ENCODE peak calls at places on chromosomes 11 and 22, in eight cellular contexts. L is transverse colon, R is HepG2, Y is SK-N-SH, P is H1, I is sigmoid colon, C is stomach, J is K562. Q is an unnamed sample.

GRCh38 chr22:48376428-48376827 is 1451.2 kb downstream of the BRD1 start:
- DNase-seq in L (no peak), R (no peak), Y (no peak), P (peak), I (no peak), C (no peak), J (no peak), Q (no peak)

GRCh38 chr11:11140510-11140909 is 212.5 kb downstream of the CSNK2A3 start:
- DNase-seq in L (no peak), R (no peak), Y (no peak), P (no peak), I (no peak), C (no peak), J (no peak), Q (no peak)

GRCh38 chr11:6443269-6444003 is 2.6 kb upstream of the HPX start:
- DNase-seq in L (peak), R (peak), Y (peak), P (peak), I (peak), C (peak), J (peak), Q (no peak)

GRCh38 chr11:74701351-74701750 is 29.9 kb downstream of the CHRDL2 start:
- DNase-seq in L (no peak), R (peak), Y (no peak), P (peak), I (no peak), C (no peak), J (peak), Q (no peak)

GRCh38 chr11:127966821-127967220 is 620.5 kb downstream of the ETS1 start:
- DNase-seq in L (no peak), R (no peak), Y (no peak), P (no peak), I (no peak), C (no peak), J (no peak), Q (no peak)

GRCh38 chr11:113464416-113464815 is 10.8 kb downstream of the DRD2 start:
- DNase-seq in L (no peak), R (no peak), Y (no peak), P (no peak), I (no peak), C (no peak), J (no peak), Q (no peak)

GRCh38 chr11:58900479-58901420 is 38.5 kb upstream of the GLYATL1 start:
- DNase-seq in L (peak), R (peak), Y (peak), P (peak), I (no peak), C (peak), J (peak), Q (no peak)

GRCh38 chr22:18110944-18111758 is 542 bp downstream of the TUBA8 start:
- DNase-seq in L (no peak), R (no peak), Y (no peak), P (peak), I (no peak), C (no peak), J (no peak), Q (no peak)

DNA sequence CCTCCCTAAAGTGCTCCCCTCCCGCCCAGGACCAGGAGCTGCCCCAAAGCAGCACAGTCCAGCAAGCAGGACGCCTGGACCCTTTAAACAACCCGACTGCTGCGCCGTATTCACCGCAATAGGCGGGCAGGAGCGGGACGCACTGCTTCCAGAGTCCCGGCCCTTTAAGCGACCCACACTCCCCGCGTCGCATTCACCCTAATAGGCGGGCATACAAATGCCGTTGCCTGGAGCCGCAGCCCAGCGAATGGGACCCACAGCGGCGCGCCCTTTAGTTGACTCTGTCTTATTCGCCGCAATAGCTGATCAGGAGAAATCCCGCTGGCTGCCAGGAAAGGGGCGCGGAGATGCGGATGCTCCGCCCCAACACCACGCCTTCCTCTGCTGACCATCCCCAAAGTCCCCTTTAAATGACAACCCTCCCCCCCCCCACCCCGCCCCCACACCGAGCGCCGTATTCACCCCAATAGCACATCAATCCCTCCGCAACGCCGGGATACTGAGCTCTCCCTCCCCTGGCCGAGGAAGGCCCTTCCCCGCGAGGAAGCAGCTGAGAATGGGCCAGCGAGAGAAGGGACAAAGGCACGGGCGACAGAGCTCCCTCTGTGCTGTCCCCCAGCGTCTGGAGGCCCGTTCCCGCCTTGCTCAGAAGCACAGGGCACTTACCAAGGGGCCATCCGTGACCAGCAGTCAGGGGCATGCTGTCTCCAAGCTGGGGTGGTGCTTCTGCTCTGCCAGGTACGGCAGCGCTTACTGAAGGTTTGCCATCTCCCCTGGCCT is 4.7 kb downstream of the OSBPL5 start:
- DNase-seq in L (peak), R (no peak), Y (peak), P (peak), I (peak), C (peak), J (no peak), Q (peak)
- TF ChIP-seq EP300 in L (no peak), R (no peak), Y (no peak), P (no peak), I (no peak), C (no peak), J (no peak), Q (no peak)

GRCh38 chr22:42544686-42545085 is 9.1 kb upstream of the SERHL2 start:
- DNase-seq in L (no peak), R (peak), Y (no peak), P (no peak), I (no peak), C (no peak), J (no peak), Q (no peak)
- TF ChIP-seq POLR2AphosphoS5 in L (no peak), R (no peak), Y (no peak), P (no peak), I (no peak), C (no peak), J (no peak), Q (no peak)

DNA sequence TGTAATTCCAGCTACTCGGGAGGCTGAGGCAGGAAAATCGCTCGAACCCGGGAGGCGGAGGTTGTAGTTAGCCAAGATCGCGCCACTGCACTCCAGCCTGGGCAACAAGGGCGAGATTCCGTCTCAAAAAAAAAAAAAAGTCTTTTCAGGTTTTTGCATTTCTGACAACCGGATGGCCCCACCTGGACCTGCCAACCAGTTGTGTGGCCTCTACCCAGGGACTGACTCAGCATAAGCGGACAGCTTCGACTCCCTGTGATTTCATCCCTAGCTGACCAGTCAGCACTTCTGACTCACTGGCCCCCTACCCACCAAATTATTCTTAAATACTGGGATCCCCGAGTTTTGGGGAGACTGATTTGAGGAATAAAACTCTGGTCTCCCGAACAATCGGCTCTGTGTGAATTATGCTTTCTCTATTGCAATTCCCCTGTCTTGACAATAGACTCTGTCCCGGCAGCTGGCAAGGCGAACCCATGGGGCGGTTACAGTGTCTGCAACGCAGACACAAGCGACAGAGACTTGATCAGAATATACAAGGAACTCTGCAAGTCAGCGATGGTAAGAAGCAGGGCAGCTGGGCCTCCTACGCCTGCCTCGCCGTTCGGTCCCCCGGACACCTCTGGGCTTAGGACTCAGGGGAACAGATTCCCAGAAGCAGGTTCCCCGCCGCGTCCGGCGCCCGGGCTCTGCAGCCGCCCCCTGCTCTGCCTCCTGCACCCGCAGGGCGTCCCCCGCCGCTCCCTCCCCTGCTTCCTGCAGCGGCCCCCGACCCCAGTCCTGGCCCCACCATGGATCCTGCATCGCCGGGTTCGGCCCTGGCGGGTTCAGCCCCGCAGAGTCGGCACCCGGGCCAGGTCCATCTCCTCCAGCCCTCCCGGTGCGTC is 732 bp upstream of the TALDO1 start:
- DNase-seq in L (no peak), R (no peak), Y (no peak), P (no peak), I (peak), C (no peak), J (no peak), Q (no peak)
- TF ChIP-seq EP300 in L (no peak), R (no peak), Y (no peak), P (no peak), I (no peak), C (no peak), J (no peak), Q (no peak)

GRCh38 chr22:31229402-31230140 is 17.5 kb downstream of the LIMK2 start:
- DNase-seq in L (peak), R (no peak), Y (peak), P (no peak), I (peak), C (peak), J (no peak), Q (no peak)
- TF ChIP-seq POLR2AphosphoS5 in L (no peak), R (no peak), Y (no peak), P (no peak), I (no peak), C (peak), J (no peak), Q (no peak)

DNA sequence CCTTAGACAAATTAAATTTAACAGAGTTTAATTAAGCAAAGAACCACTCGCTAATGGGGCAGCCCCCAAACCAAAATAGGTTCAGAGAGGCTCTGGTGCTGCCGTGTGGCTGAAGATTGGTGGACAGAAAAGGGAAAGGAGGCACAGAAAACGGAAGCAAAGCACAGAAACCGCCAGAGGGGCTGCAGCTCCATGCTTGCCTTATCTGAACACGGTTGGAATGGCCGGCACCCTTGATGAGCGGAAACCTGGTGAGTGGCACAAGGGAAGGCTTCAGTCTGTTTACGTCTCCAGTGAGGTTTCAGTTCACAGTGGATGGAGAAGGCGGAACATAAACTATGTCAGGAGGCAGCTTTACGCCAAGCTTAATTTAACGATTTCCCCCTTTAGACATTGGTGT is 5.2 kb upstream of the PRR33 start:
- DNase-seq in L (no peak), R (no peak), Y (no peak), P (no peak), I (no peak), C (no peak), J (no peak), Q (no peak)
- TF ChIP-seq EP300 in L (no peak), R (no peak), Y (no peak), P (no peak), I (no peak), C (no peak), J (no peak), Q (no peak)